ENCODE peak calls at places on chromosome 1, in six cellular contexts. A is IMR-90; M is WTC11; U is CD8-positive, alpha-beta T cell; J is tibial nerve; V is fibroblast of pulmonary artery. K is an unnamed sample.

GRCh38 chr1:4652631-4653327 is 1.6 kb upstream of the AJAP1 start:
- DNase-seq in A (no peak), M (peak), U (peak), J (peak), V (peak), K (no peak)

GRCh38 chr1:39926343-39926769 is 24.6 kb upstream of the MYCL start:
- DNase-seq in A (peak), M (no peak), U (no peak), J (no peak), V (peak), K (no peak)

GRCh38 chr1:72986591-72987290 is 704.4 kb upstream of the NEGR1 start:
- DNase-seq in A (no peak), M (no peak), U (no peak), J (no peak), V (no peak), K (no peak)

GRCh38 chr1:175270361-175270760 is 77.8 kb upstream of the KIAA0040 start:
- DNase-seq in A (no peak), M (no peak), U (no peak), J (no peak), V (peak), K (no peak)

GRCh38 chr1:8681911-8682310 is 135.5 kb downstream of the RERE start:
- DNase-seq in A (no peak), M (no peak), U (no peak), J (no peak), V (no peak), K (no peak)

GRCh38 chr1:175963740-175964139 is 220.3 kb upstream of the TNR start:
- DNase-seq in A (no peak), M (no peak), U (no peak), J (no peak), V (no peak), K (no peak)

GRCh38 chr1:66777846-66778245 is 23.2 kb downstream of the INSL5 start:
- DNase-seq in A (no peak), M (no peak), U (no peak), J (no peak), V (no peak), K (no peak)

GRCh38 chr1:91071838-91072237 is 50.0 kb upstream of the ZNF644 start:
- DNase-seq in A (no peak), M (no peak), U (no peak), J (no peak), V (no peak), K (no peak)

GRCh38 chr1:19405195-19405760 is 80.1 kb downstream of the CAPZB start:
- DNase-seq in A (no peak), M (no peak), U (no peak), J (no peak), V (no peak), K (no peak)

GRCh38 chr1:2526824-2527552 is 592 bp upstream of the PANK4 start:
- DNase-seq in A (peak), M (no peak), U (no peak), J (no peak), V (peak), K (no peak)

GRCh38 chr1:236795757-236796719 is 946 bp downstream of the MTR start:
- DNase-seq in A (peak), M (no peak), U (no peak), J (peak), V (peak), K (no peak)

GRCh38 chr1:27504588-27505419 is 14.8 kb upstream of the WASF2 start:
- DNase-seq in A (peak), M (peak), U (no peak), J (peak), V (no peak), K (no peak)

GRCh38 chr1:19866758-19867157 is 15.4 kb upstream of the OTUD3 start:
- DNase-seq in A (no peak), M (no peak), U (no peak), J (no peak), V (no peak), K (no peak)

GRCh38 chr1:232628335-232629214 is 1.4 kb downstream of the SIPA1L2 start:
- DNase-seq in A (peak), M (no peak), U (no peak), J (no peak), V (peak), K (no peak)
- TF ChIP-seq CTCF in A (peak), M (no peak), U (no peak), J (peak), V (peak), K (no peak)

GRCh38 chr1:87279966-87280535 is 48.6 kb upstream of the LMO4 start:
- DNase-seq in A (peak), M (no peak), U (no peak), J (no peak), V (peak), K (no peak)
- TF ChIP-seq CTCF in A (no peak), M (no peak), U (no peak), J (no peak), V (peak), K (no peak)

GRCh38 chr1:100352267-100353072 is at the start of gene CDC14A:
- DNase-seq in A (peak), M (peak), U (peak), J (peak), V (peak), K (peak)
- TF ChIP-seq CTCF in A (no peak), M (no peak), U (no peak), J (no peak), V (no peak), K (no peak)

DNA sequence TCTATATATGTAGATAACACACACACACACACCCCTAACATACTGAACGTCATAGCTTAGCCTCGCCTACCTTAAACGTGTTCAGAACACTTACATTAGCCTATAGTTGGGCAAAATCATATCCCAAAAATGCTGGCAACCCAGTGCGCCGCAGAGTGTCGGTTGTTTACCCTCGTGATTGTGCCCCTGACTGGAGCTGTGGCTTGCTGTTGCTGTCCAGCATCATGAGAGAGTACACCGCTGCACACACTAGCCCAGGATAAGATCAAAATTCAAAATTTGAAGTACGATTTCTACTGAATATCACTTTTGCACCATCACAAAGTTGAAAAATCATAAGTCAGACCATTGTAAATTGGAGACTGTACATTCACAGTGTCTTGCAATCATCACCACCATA is 73.1 kb upstream of the COG2 start:
- DNase-seq in A (no peak), M (no peak), U (no peak), J (no peak), V (no peak), K (no peak)
- TF ChIP-seq CTCF in A (no peak), M (no peak), U (no peak), J (no peak), V (no peak), K (no peak)

GRCh38 chr1:30728832-30729638 is 5.7 kb upstream of the MATN1 start:
- DNase-seq in A (no peak), M (no peak), U (no peak), J (no peak), V (no peak), K (no peak)

GRCh38 chr1:30727013-30727684 is 3.8 kb upstream of the MATN1 start:
- DNase-seq in A (no peak), M (no peak), U (no peak), J (no peak), V (no peak), K (no peak)

GRCh38 chr1:30729906-30730305 is 6.5 kb upstream of the MATN1 start:
- DNase-seq in A (no peak), M (no peak), U (no peak), J (no peak), V (no peak), K (no peak)

GRCh38 chr1:30727796-30728195 is 4.4 kb upstream of the MATN1 start:
- DNase-seq in A (peak), M (no peak), U (no peak), J (no peak), V (peak), K (no peak)

GRCh38 chr1:30728340-30728739 is 5.0 kb upstream of the MATN1 start:
- DNase-seq in A (no peak), M (no peak), U (no peak), J (no peak), V (no peak), K (no peak)
- TF ChIP-seq CTCF in A (no peak), M (no peak), U (no peak), J (no peak), V (no peak), K (no peak)